ENCODE peak calls at places on chromosomes 4 and X, in seven cellular contexts. C, T, K, A, Y, P and R are unnamed samples.

GRCh38 chr4:141155586-141155985 is 22.3 kb upstream of the RNF150 start:
- DNase-seq in K (peak; percentile 10), C (no peak), Y (peak; percentile 90), T (no peak), P (no peak), A (no peak), R (no peak)

GRCh38 chr4:166104623-166105022 is 231.6 kb downstream of the TLL1 start:
- DNase-seq in A (no peak), Y (no peak), T (no peak), C (no peak), P (no peak), K (no peak), R (no peak)

GRCh38 chrX:63350551-63350950 is 581 bp downstream of the SPIN4 start:
- DNase-seq in A (peak; percentile 13), P (peak; percentile 18), C (no peak), Y (peak; percentile 22), T (no peak), K (peak; percentile 34), R (peak; percentile 30)

GRCh38 chr4:74838746-74839370 is 44.5 kb upstream of the BTC start:
- DNase-seq in P (no peak), K (peak; percentile 68), A (no peak), T (no peak), Y (peak; percentile 66), C (no peak), R (no peak)

GRCh38 chr4:1221155-1221870 is 27.6 kb downstream of the CTBP1 start:
- DNase-seq in T (no peak), P (no peak), C (no peak), K (no peak), A (no peak), Y (no peak), R (no peak)

GRCh38 chr4:89331637-89332544 is 24.3 kb upstream of the GPRIN3 start:
- DNase-seq in P (no peak), Y (no peak), A (no peak), T (no peak), C (no peak), K (no peak), R (no peak)

GRCh38 chrX:68550193-68550592 is 51.3 kb downstream of the YIPF6 start:
- DNase-seq in Y (no peak), P (no peak), T (no peak), A (no peak), K (no peak), C (no peak), R (no peak)

GRCh38 chr4:73870260-73870659 is 1.1 kb downstream of the CXCL1 start:
- DNase-seq in Y (no peak), K (no peak), C (no peak), T (no peak), A (no peak), P (no peak), R (no peak)

GRCh38 chr4:81982846-81983540 is 390.8 kb downstream of the HNRNPD start:
- DNase-seq in P (no peak), T (no peak), C (no peak), A (peak; percentile 91), K (no peak), Y (no peak), R (no peak)

GRCh38 chr4:137343221-137343620 is 189.1 kb downstream of the PCDH18 start:
- DNase-seq in T (no peak), P (no peak), Y (peak; percentile 71), C (no peak), K (peak; percentile 5), A (no peak), R (no peak)

GRCh38 chr4:143355540-143356217 is 19.0 kb downstream of the GAB1 start:
- DNase-seq in K (peak; percentile 55), A (no peak), C (no peak), Y (peak; percentile 56), P (no peak), T (no peak), R (no peak)

GRCh38 chr4:125323547-125324100 is 8.9 kb downstream of the FAT4 start:
- DNase-seq in C (no peak), K (peak; percentile 80), P (no peak), T (no peak), A (no peak), Y (peak; percentile 87), R (peak; percentile 18)

GRCh38 chr4:139815646-139816601 is 150.3 kb downstream of the MGST2 start:
- DNase-seq in Y (peak; percentile 89), T (no peak), P (peak; percentile 36), C (no peak), A (no peak), K (peak; percentile 94), R (peak; percentile 81)

GRCh38 chrX:137428777-137429564 is 137.0 kb upstream of the ZIC3 start:
- DNase-seq in Y (no peak), T (no peak), C (no peak), P (no peak), K (no peak), A (no peak), R (peak; percentile 64)

GRCh38 chrX:35380808-35381700 is 417.1 kb upstream of the MAGEB16 start:
- DNase-seq in C (no peak), P (peak; percentile 39), T (no peak), A (peak; percentile 16), K (peak; percentile 28), Y (peak; percentile 1), R (peak; percentile 36)

GRCh38 chrX:41559662-41560061 is 112.5 kb downstream of the NYX start:
- DNase-seq in A (no peak), P (peak; percentile 11), K (peak; percentile 74), T (no peak), C (no peak), Y (peak; percentile 91), R (no peak)

GRCh38 chr4:161573836-161574235 is 590.0 kb downstream of the FSTL5 start:
- DNase-seq in A (no peak), Y (peak; percentile 44), C (no peak), T (no peak), P (no peak), K (no peak), R (no peak)

GRCh38 chr4:122384245-122384644 is 5.4 kb downstream of the ADAD1 start:
- DNase-seq in A (no peak), K (no peak), C (no peak), P (no peak), T (no peak), Y (no peak), R (no peak)

GRCh38 chr4:56086073-56086521 is 137.4 kb downstream of the CEP135 start:
- DNase-seq in A (no peak), T (no peak), P (peak; percentile 17), C (peak; percentile 19), K (no peak), Y (no peak), R (peak; percentile 23)

GRCh38 chr4:2043396-2044118 is 15.6 kb upstream of the NAT8L start:
- DNase-seq in A (no peak), K (no peak), Y (no peak), T (no peak), C (no peak), P (no peak), R (no peak)

GRCh38 chr4:166318810-166319525 is 445.9 kb downstream of the TLL1 start:
- DNase-seq in T (no peak), A (no peak), P (no peak), C (no peak), Y (peak; percentile 95), K (peak; percentile 62), R (no peak)

GRCh38 chr4:23885943-23886590 is 3.8 kb downstream of the PPARGC1A start:
- DNase-seq in C (no peak), A (no peak), Y (no peak), P (no peak), T (no peak), K (no peak), R (no peak)
- H3K4me3 ChIP-seq in C (no peak overlapping the region), A (no peak overlapping the region), Y (no peak overlapping the region), P (no peak overlapping the region), T (no peak overlapping the region), K (no peak overlapping the region), R (no peak overlapping the region)

GRCh38 chr4:87425711-87426110 is 3.3 kb downstream of the NUDT9 start:
- DNase-seq in K (peak; percentile 9), C (no peak), Y (no peak), A (no peak), T (no peak), P (no peak), R (no peak)
- H3K4me2 ChIP-seq in K (no peak overlapping the region), C (no peak overlapping the region), Y (no peak overlapping the region), A (no peak overlapping the region), T (no peak overlapping the region), P (no peak overlapping the region), R (no peak overlapping the region)

GRCh38 chr4:47830263-47831025 is 7.4 kb downstream of the CORIN start:
- DNase-seq in P (no peak), A (no peak), T (no peak), K (no peak), C (no peak), Y (no peak), R (no peak)
- TF ChIP-seq EZH2 in P (no peak), A (no peak), T (no peak), K (no peak), C (no peak), Y (no peak), R (no peak)

DNA sequence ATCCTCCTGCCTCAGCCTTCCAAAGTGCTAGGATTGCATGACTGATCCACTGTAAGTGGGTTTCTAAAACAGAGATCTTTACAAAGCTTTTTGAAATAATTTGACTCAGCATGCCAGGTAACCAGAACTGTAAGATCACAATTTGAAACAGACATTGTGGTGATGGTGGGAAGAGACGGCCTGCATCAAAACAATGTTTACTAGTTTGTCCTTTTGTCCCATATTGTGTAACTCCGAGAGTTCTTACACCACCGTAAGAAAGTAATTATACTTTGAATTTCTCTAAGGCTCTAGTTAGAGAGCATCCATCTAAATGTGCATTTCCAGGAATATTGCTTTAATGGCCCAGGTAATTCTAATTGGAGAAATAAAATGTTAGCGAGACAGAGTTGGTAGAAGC is 594 bp upstream of the ARHGAP24 start:
- DNase-seq in A (no peak), T (no peak), K (no peak), P (no peak), C (no peak), Y (no peak), R (no peak)
- H3K4me3 ChIP-seq in A (peak overlapping the region; percentile 72), T (peak overlapping the region; percentile 85), K (peak overlapping the region; percentile 84), P (no peak overlapping the region), C (no peak overlapping the region), Y (no peak overlapping the region), R (peak overlapping the region; percentile 61)

GRCh38 chr4:6692806-6693205 is 872 bp upstream of the S100P start:
- DNase-seq in K (peak; percentile 61), T (no peak), C (no peak), A (no peak), Y (no peak), P (peak; percentile 57), R (no peak)
- H3K4me2 ChIP-seq in K (no peak overlapping the region), T (no peak overlapping the region), C (no peak overlapping the region), A (no peak overlapping the region), Y (no peak overlapping the region), P (peak overlapping the region; percentile 38), R (no peak overlapping the region)

DNA sequence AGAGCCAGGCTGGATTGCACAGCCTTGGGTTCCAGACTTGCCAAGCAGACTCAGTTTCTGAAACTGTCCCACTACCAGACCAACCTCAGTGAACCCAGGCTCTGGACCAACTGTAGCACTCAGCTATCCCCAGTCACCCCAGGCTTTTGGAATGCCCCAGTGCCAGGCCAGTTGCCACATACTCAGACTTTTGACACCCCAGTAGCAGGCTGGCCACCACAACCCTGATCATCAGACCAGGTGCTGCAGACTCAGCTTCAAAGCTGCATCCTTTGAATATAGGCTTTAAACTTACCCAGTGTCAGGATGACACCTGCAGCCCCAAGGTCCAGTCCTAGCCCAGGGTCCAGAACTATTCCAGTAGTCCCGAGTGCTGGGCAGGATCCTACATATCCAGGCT is 1389.9 kb downstream of the ARAP2 start:
- DNase-seq in C (no peak), K (no peak), Y (no peak), T (no peak), P (no peak), A (no peak), R (no peak)
- TF ChIP-seq EZH2 in C (no peak), K (no peak), Y (no peak), T (no peak), P (no peak), A (no peak), R (no peak)